ENCODE peak calls at places on chromosomes 6 and 20, in ten cellular contexts. V is ovary, I is K562, W is A549, Z is H1, L is SK-N-SH, X is GM12878, G is tibial nerve, N is suprapubic skin, D is transverse colon. B is an unnamed sample. For H3K9me3, the result is how much of the 10 kb centered on the place peaks cover.

GRCh38 chr6:113347420-113347819 is 509.7 kb upstream of the MARCKS start:
- DNase-seq in I (no peak), Z (no peak), N (no peak), X (no peak), D (no peak), V (no peak), G (no peak), W (no peak), L (no peak), B (no peak)

GRCh38 chr6:148620579-148621298 is 126.1 kb upstream of the UST start:
- DNase-seq in G (no peak), D (no peak), N (no peak), I (no peak), Z (no peak), L (no peak), W (no peak), V (no peak), X (peak), B (no peak)

GRCh38 chr6:146905313-146905712 is 298.9 kb upstream of the STXBP5 start:
- DNase-seq in G (no peak), N (no peak), D (no peak), L (peak), V (no peak), Z (no peak), W (no peak), X (no peak), I (no peak), B (no peak)

GRCh38 chr20:3800878-3801260 is 4.8 kb downstream of the CDC25B start:
- DNase-seq in D (no peak), L (no peak), G (no peak), V (no peak), Z (no peak), I (no peak), X (no peak), N (no peak), W (no peak), B (peak)

GRCh38 chr6:37473364-37474095 is 26.2 kb downstream of the CCDC167 start:
- DNase-seq in Z (no peak), V (no peak), G (no peak), L (peak), X (no peak), D (no peak), N (no peak), I (no peak), W (no peak), B (no peak)

GRCh38 chr6:87756858-87757257 is 54.8 kb upstream of the AKIRIN2 start:
- DNase-seq in G (no peak), N (no peak), W (no peak), Z (no peak), L (no peak), V (no peak), D (peak), X (peak), I (peak), B (no peak)

GRCh38 chr6:41584668-41585205 is 38.6 kb downstream of the FOXP4 start:
- DNase-seq in X (no peak), I (no peak), G (no peak), Z (no peak), V (no peak), N (no peak), L (no peak), D (peak), W (no peak), B (peak)

GRCh38 chr20:6566821-6567220 is 200.7 kb upstream of the BMP2 start:
- DNase-seq in D (no peak), V (no peak), W (no peak), I (no peak), N (no peak), X (no peak), L (no peak), Z (no peak), G (no peak), B (no peak)

GRCh38 chr6:72580281-72580940 is 41.5 kb upstream of the KCNQ5 start:
- DNase-seq in L (peak), I (peak), X (no peak), V (no peak), D (no peak), N (no peak), G (no peak), Z (peak), W (peak), B (no peak)

GRCh38 chr6:4059115-4059777 is 19.7 kb downstream of the FAM217A start:
- DNase-seq in G (no peak), N (no peak), D (no peak), V (no peak), Z (peak), L (no peak), I (peak), X (no peak), W (peak), B (no peak)

GRCh38 chr6:155894758-155895157 is 439.1 kb upstream of the NOX3 start:
- DNase-seq in D (no peak), I (no peak), V (no peak), G (no peak), L (no peak), Z (peak), X (no peak), N (no peak), W (no peak), B (no peak)

GRCh38 chr6:17877196-17877889 is 110.1 kb downstream of the KIF13A start:
- DNase-seq in N (no peak), Z (no peak), W (peak), D (no peak), I (no peak), X (no peak), G (no peak), V (no peak), L (no peak), B (no peak)

GRCh38 chr6:38185244-38185643 is 365.7 kb downstream of the ZFAND3 start:
- DNase-seq in W (no peak), L (no peak), G (no peak), I (no peak), Z (no peak), D (no peak), V (no peak), X (no peak), N (peak), B (no peak)

GRCh38 chr6:16704706-16705402 is 56.4 kb downstream of the ATXN1 start:
- DNase-seq in L (no peak), D (no peak), I (no peak), V (no peak), Z (no peak), W (no peak), G (no peak), N (no peak), X (no peak), B (no peak)
- TF ChIP-seq EP300 in L (peak), D (no peak), I (no peak), V (no peak), Z (no peak), W (no peak), G (no peak), N (no peak), X (no peak), B (no peak)

DNA sequence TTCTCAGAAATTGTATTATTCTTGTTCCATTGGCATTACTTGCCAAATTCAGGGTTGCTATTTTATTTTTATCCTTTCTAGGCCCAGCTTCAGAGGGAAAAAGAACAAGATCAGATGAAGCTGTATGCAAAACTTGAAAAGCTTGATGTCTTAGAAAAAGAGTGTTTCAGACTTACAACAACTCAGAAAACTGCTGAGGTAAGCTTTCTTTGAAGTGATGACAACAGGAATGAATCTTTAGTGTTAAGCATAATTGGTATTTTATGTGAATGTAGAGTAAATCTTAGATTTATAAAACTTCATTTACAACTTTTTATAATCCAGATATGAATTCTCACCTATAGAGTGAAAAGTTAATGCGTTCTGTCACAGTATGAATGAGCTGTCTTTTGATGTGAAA is 58.4 kb downstream of the CEP57L1 start:
- DNase-seq in X (no peak), L (no peak), G (no peak), V (no peak), W (no peak), Z (no peak), I (no peak), N (no peak), D (no peak), B (no peak)
- H3K9me3 ChIP-seq in X (under half), L (under half), G (under half), V (under half), W (under half), Z (under half), I (under half), N (under half), D (under half), B (under half)

GRCh38 chr20:52261792-52262191 is 70.2 kb upstream of the ZFP64 start:
- DNase-seq in D (no peak), X (no peak), N (no peak), W (no peak), Z (no peak), V (no peak), I (no peak), L (no peak), G (no peak), B (no peak)
- TF ChIP-seq EP300 in D (no peak), X (no peak), N (no peak), W (no peak), Z (no peak), V (no peak), I (no peak), L (no peak), G (no peak), B (no peak)

DNA sequence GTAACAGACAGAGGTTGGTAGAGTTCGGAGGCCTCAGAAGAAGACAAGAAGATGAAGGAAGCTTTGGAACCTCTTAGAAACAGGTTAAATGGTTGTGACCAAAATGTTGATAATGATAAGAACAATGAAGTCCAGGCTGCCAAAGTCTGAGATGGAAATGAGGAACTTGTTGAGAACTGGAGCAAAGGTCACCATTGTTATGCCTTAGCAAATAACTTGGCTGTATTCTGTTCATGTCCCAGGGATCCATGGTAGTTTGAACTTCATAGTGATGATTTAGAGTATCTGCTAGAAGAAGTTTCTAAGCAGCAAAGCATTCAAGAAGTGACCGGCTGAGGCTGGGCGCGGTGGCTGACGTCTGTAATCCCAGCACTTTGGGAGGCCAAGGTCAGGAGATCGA is 11.1 kb upstream of the LSM14B start:
- DNase-seq in G (no peak), Z (no peak), D (no peak), L (no peak), W (no peak), X (no peak), I (no peak), V (no peak), N (no peak), B (no peak)
- H3K9me3 ChIP-seq in G (under half), Z (under half), D (half or more), L (under half), W (half or more), X (under half), I (under half), V (under half), N (under half), B (half or more)